ENCODE peak calls at places on chromosomes 12 and 14, in six cellular contexts. M, S, P, J, H and Q are unnamed samples.

GRCh38 chr12:62331306-62331705 is 71.1 kb downstream of the USP15 start:
- DNase-seq in P (no peak), M (no peak), J (no peak), S (no peak), H (no peak), Q (no peak)

GRCh38 chr14:28630100-28630499 is 136.5 kb upstream of the FOXG1 start:
- DNase-seq in J (no peak), P (no peak), M (no peak), S (no peak), H (no peak), Q (no peak)

GRCh38 chr12:7302536-7303113 is 1.2 kb upstream of the ACSM4 start:
- DNase-seq in J (no peak), S (no peak), H (no peak), M (no peak), P (no peak), Q (no peak)

GRCh38 chr14:36477266-36477665 is 42.8 kb downstream of the NKX2-1 start:
- DNase-seq in P (no peak), S (no peak), J (no peak), M (no peak), H (no peak), Q (no peak)

GRCh38 chr12:2336409-2336829 is 283.6 kb downstream of the CACNA1C start:
- DNase-seq in S (no peak), M (peak; percentile 75), P (no peak), J (peak; percentile 25), H (peak; percentile 85), Q (peak; percentile 86)

GRCh38 chr12:93176166-93176565 is 201.6 kb upstream of the NUDT4 start:
- DNase-seq in S (no peak), H (no peak), J (no peak), M (no peak), P (no peak), Q (peak; percentile 43)

GRCh38 chr12:70719672-70720420 is 82.6 kb upstream of the PTPRB start:
- DNase-seq in S (peak; percentile 1), P (peak; percentile 73), H (no peak), M (no peak), J (peak; percentile 37), Q (peak; percentile 83)

GRCh38 chr12:87813476-87814234 is 215.5 kb downstream of the C12orf50 start:
- DNase-seq in H (no peak), J (no peak), S (no peak), M (no peak), P (no peak), Q (no peak)

GRCh38 chr12:47837190-47838171 is 17.8 kb upstream of the HDAC7 start:
- DNase-seq in P (peak; percentile 86), M (peak; percentile 66), H (peak; percentile 20), S (peak; percentile 54), J (peak; percentile 73), Q (peak; percentile 70)

GRCh38 chr12:19547258-19547657 is 108.0 kb downstream of the AEBP2 start:
- DNase-seq in S (no peak), J (no peak), M (no peak), P (no peak), H (no peak), Q (peak; percentile 85)

GRCh38 chr14:99146991-99147740 is 124.8 kb downstream of the BCL11B start:
- DNase-seq in P (no peak), M (no peak), H (no peak), J (no peak), S (no peak), Q (no peak)

GRCh38 chr12:46136239-46136638 is 132.6 kb downstream of the SLC38A1 start:
- DNase-seq in H (no peak), P (no peak), S (no peak), M (no peak), J (no peak), Q (no peak)

GRCh38 chr14:101903111-101903561 is 61.2 kb upstream of the DYNC1H1 start:
- DNase-seq in M (no peak), P (no peak), S (no peak), H (no peak), J (no peak), Q (no peak)

GRCh38 chr12:21828111-21828775 is 53.7 kb upstream of the KCNJ8 start:
- DNase-seq in M (no peak), S (no peak), J (no peak), P (no peak), H (no peak), Q (no peak)

GRCh38 chr14:44712095-44712822 is 205.2 kb upstream of the FSCB start:
- DNase-seq in M (no peak), P (no peak), S (no peak), J (no peak), H (no peak), Q (no peak)

GRCh38 chr14:50821471-50822464 is 9.2 kb downstream of the NIN start:
- DNase-seq in J (peak; percentile 5), S (no peak), M (no peak), P (no peak), H (peak; percentile 54), Q (no peak)

GRCh38 chr14:21070610-21071224 is 613 bp downstream of the ARHGEF40 start:
- DNase-seq in H (no peak), J (no peak), M (no peak), P (peak; percentile 86), S (peak; percentile 69), Q (peak; percentile 7)

GRCh38 chr12:132478845-132479244 is 11.1 kb upstream of the FBRSL1 start:
- DNase-seq in M (no peak), H (no peak), S (no peak), P (no peak), J (no peak), Q (no peak)

GRCh38 chr14:93936245-93936644 is 9.1 kb downstream of the FAM181A start:
- DNase-seq in H (no peak), S (no peak), J (peak; percentile 15), M (no peak), P (no peak), Q (no peak)

GRCh38 chr14:89319687-89320086 is 97.3 kb downstream of the FOXN3 start:
- DNase-seq in P (no peak), J (no peak), H (no peak), M (no peak), S (no peak), Q (no peak)

GRCh38 chr14:32763673-32764072 is 175.0 kb upstream of the NPAS3 start:
- DNase-seq in H (no peak), J (no peak), S (no peak), P (no peak), M (no peak), Q (no peak)

GRCh38 chr12:5513406-5513805 is 81.5 kb downstream of the NTF3 start:
- DNase-seq in M (no peak), H (no peak), P (no peak), J (no peak), S (no peak), Q (no peak)

GRCh38 chr14:41662780-41663477 is 56.3 kb downstream of the LRFN5 start:
- DNase-seq in S (peak; percentile 73), H (no peak), J (no peak), M (no peak), P (no peak), Q (no peak)

GRCh38 chr14:89486505-89486904 is 69.5 kb upstream of the FOXN3 start:
- DNase-seq in H (no peak), P (no peak), M (no peak), S (no peak), J (no peak), Q (no peak)

GRCh38 chr14:64675246-64675645 is 29.0 kb upstream of the PLEKHG3 start:
- DNase-seq in M (no peak), P (no peak), H (no peak), S (no peak), J (no peak), Q (no peak)

GRCh38 chr12:120994589-120995337 is 16.4 kb downstream of the HNF1A start:
- DNase-seq in P (no peak), H (no peak), M (peak; percentile 29), S (no peak), J (no peak), Q (no peak)

GRCh38 chr12:120992989-120993388 is 14.6 kb downstream of the HNF1A start:
- DNase-seq in P (no peak), H (no peak), M (no peak), J (no peak), S (no peak), Q (no peak)

GRCh38 chr12:120991965-120992364 is 13.6 kb downstream of the HNF1A start:
- DNase-seq in J (no peak), P (no peak), H (no peak), M (no peak), S (no peak), Q (no peak)

GRCh38 chr12:120994059-120994458 is 15.7 kb downstream of the HNF1A start:
- DNase-seq in J (no peak), S (no peak), M (no peak), H (no peak), P (no peak), Q (no peak)

GRCh38 chr12:120993496-120993895 is 15.2 kb downstream of the HNF1A start:
- DNase-seq in M (no peak), H (no peak), P (no peak), S (no peak), J (no peak), Q (no peak)
- TF ChIP-seq EZH2 in M (no peak), H (no peak), P (no peak), S (no peak), J (no peak), Q (no peak)

DNA sequence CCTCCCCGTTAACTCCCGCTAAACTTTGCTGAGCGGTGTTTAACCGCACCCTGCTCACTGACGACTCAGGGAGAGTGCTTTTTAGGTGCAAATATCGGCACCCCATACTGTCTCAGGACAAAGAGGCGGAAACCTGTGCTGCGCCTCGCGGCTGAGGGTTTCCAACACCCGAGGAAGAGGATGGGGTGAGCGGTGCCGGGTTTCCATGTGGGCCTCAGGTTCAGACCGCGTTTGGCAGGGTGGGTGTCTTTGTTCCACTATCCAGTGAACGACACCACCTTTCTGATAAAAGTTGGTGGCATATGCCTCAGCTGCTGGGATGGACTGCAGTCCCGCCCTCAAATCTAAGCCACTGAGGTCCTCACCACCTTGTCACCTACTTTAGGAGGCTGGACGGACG is 3.0 kb downstream of the RFLNA start:
- DNase-seq in S (no peak), H (no peak), P (no peak), M (no peak), J (no peak), Q (no peak)
- H3K27me3 ChIP-seq in S (peaks cover 32% of the 10 kb centered on the region), H (peaks cover 13% of the 10 kb centered on the region), P (peaks cover 3% of the 10 kb centered on the region), M (no peaks in the 10 kb centered on the region), J (peaks cover 33% of the 10 kb centered on the region), Q (no peaks in the 10 kb centered on the region)

DNA sequence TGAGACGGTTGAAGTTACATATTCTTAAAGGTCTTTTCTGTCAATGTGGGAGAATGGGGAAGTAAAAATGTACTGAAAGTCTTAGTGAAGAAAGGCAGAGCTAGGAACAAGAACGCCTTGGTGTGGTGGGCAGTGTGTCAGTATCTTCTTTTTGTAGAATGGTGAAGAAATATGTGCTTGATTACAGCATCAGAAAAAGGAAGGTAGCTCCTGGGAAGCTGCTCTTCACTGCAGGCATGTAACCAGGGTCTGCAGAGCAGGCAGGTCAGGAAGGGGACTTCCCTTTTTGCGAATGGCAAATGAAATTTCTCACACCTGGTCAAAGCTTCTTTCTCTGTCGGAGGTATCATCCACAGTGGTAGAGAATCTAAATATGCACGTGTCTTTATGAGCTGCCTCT is 226.2 kb downstream of the ADAMTS20 start:
- DNase-seq in J (no peak), H (no peak), M (no peak), P (no peak), S (no peak), Q (no peak)
- TF ChIP-seq MAX in J (no peak), H (no peak), M (no peak), P (no peak), S (no peak), Q (no peak)

DNA sequence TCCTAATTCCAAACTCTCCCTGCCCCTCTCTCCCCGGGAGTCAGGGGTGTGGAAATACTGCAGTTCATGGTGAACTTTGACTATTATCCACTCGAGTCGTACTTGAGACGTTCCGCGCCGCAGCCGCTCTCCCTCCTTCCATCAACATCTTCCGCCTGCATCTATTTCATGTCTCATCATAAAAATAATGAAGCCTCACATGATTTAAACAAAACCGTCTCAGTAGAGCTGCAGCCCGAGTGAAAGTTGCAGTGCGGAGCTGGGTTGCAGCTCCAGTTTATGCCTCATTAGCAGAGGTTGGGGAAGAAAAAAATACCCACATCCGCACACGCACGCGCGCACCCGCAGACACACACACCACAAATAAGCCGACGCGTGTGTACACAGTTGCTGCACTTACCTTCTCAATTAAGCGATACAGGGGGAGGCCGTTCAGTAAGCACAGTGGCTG is 271 bp downstream of the LMO3 start:
- DNase-seq in J (no peak), S (peak; percentile 9), P (no peak), M (no peak), H (no peak), Q (peak; percentile 15)
- TF ChIP-seq EZH2 in J (no peak), S (no peak), P (no peak), M (no peak), H (no peak), Q (no peak)